ENCODE peak calls at places on chromosomes 16 and 17, in nine cellular contexts. M is CD8-positive, alpha-beta T cell; Z is stimulated activated CD4-positive, alpha-beta T cell treated with anti-CD3 and anti-CD28 coated beads, TNF-alpha, amount 100 ng/mL, for 1 hour; U is fibroblast of mammary gland; L is PC-3; A is GM20000; F is Daoy; K is AG09309; G is activated naive CD8-positive, alpha-beta T cell treated with anti-CD3 and anti-CD28 coated beads, Interleukin-2, amount 50 U/mL, for 24 hours. S is an unnamed sample.

GRCh38 chr17:68033636-68034451 is 1.7 kb upstream of the KPNA2 start:
- DNase-seq in G (no peak), L (peak), A (no peak), K (no peak), M (no peak), F (no peak), Z (no peak), U (peak), S (peak)

GRCh38 chr17:27354491-27355081 is 60.7 kb downstream of the WSB1 start:
- DNase-seq in K (no peak), U (no peak), M (no peak), F (no peak), L (peak), A (peak), G (no peak), Z (no peak), S (no peak)

GRCh38 chr16:55760665-55761035 is 72.2 kb downstream of the CES1 start:
- DNase-seq in Z (no peak), M (no peak), A (no peak), G (no peak), F (no peak), K (no peak), U (no peak), L (no peak), S (no peak)

GRCh38 chr16:56275076-56275475 is 83.8 kb downstream of the GNAO1 start:
- DNase-seq in A (no peak), L (no peak), F (no peak), G (no peak), Z (no peak), M (no peak), K (peak), U (no peak), S (no peak)

GRCh38 chr16:75310541-75310940 is 59.1 kb upstream of the BCAR1 start:
- DNase-seq in U (no peak), M (no peak), L (no peak), F (no peak), G (no peak), K (no peak), Z (no peak), A (no peak), S (no peak)

GRCh38 chr17:1999557-2000251 is 25.4 kb downstream of the RTN4RL1 start:
- DNase-seq in U (no peak), F (no peak), L (peak), G (no peak), Z (no peak), A (no peak), M (no peak), K (no peak), S (no peak)

GRCh38 chr17:78791840-78792709 is 10.0 kb upstream of the CYTH1 start:
- DNase-seq in G (no peak), A (no peak), L (no peak), Z (no peak), F (no peak), U (no peak), K (no peak), M (no peak), S (no peak)

GRCh38 chr17:44987194-44987882 is 19.2 kb upstream of the C1QL1 start:
- DNase-seq in F (no peak), M (no peak), U (no peak), G (no peak), L (no peak), A (no peak), K (no peak), Z (no peak), S (no peak)

GRCh38 chr16:85663891-85664321 is 24.8 kb downstream of the GINS2 start:
- DNase-seq in L (no peak), G (no peak), K (no peak), F (no peak), U (peak), M (no peak), Z (no peak), A (no peak), S (no peak)

GRCh38 chr17:76949913-76950695 is 81.9 kb downstream of the MGAT5B start:
- DNase-seq in G (no peak), K (no peak), F (no peak), M (no peak), U (no peak), A (no peak), L (no peak), Z (no peak), S (no peak)

GRCh38 chr16:80664798-80665197 is 124.0 kb downstream of the DYNLRB2 start:
- DNase-seq in Z (no peak), G (no peak), L (peak), U (no peak), A (no peak), K (no peak), F (no peak), M (no peak), S (no peak)

GRCh38 chr16:87581867-87582220 is 20.5 kb upstream of the JPH3 start:
- DNase-seq in M (no peak), L (peak), G (no peak), U (peak), K (peak), F (peak), A (no peak), Z (no peak), S (peak)

GRCh38 chr16:52816993-52817392 is 235.7 kb downstream of the CHD9NB start:
- DNase-seq in L (no peak), K (no peak), Z (no peak), U (no peak), A (no peak), M (no peak), G (no peak), F (no peak), S (no peak)

GRCh38 chr17:2054740-2055493 is at the start of gene HIC1:
- DNase-seq in U (peak), Z (peak), A (peak), L (peak), K (no peak), G (peak), M (peak), F (peak), S (peak)

GRCh38 chr16:49592507-49593422 is 219.2 kb downstream of the C16orf78 start:
- DNase-seq in Z (peak), A (peak), L (peak), M (peak), K (no peak), U (peak), G (peak), F (peak), S (peak)

GRCh38 chr16:81797443-81797842 is 18.4 kb downstream of the PLCG2 start:
- DNase-seq in U (no peak), F (no peak), A (peak), Z (no peak), L (no peak), G (peak), M (no peak), K (no peak), S (no peak)

GRCh38 chr16:81604960-81605383 is 160.4 kb downstream of the CMIP start:
- DNase-seq in L (peak), F (peak), Z (no peak), M (no peak), U (peak), K (no peak), A (no peak), G (no peak), S (no peak)

GRCh38 chr16:74603848-74604247 is 3.1 kb downstream of the GLG1 start:
- DNase-seq in L (peak), F (no peak), G (no peak), K (no peak), A (no peak), U (peak), M (no peak), Z (no peak), S (no peak)

GRCh38 chr16:85750827-85751641 is at the start of gene C16orf74:
- DNase-seq in Z (no peak), G (no peak), L (peak), F (peak), A (peak), U (no peak), K (no peak), M (no peak), S (peak)

S was measured in HTR-8/SVneo.